ENCODE peak calls at places on chromosome 13, in four cellular contexts. X is HepG2, U is K562, P is HEK293T. J is an unnamed sample.

GRCh38 chr13:64675256-64675892 is 2554.8 kb downstream of the PCDH9 start:
- DNase-seq in X (peak), P (no peak), U (no peak), J (no peak)

GRCh38 chr13:93080166-93080565 is 146.4 kb upstream of the GPC6 start:
- DNase-seq in X (no peak), P (no peak), U (no peak), J (no peak)

GRCh38 chr13:77729502-77730221 is 32.2 kb downstream of the SLAIN1 start:
- DNase-seq in X (no peak), U (no peak), P (no peak), J (no peak)

GRCh38 chr13:72889496-72889895 is 107.6 kb downstream of the PIBF1 start:
- DNase-seq in U (no peak), P (no peak), X (no peak), J (no peak)

GRCh38 chr13:38951525-38952313 is 38.9 kb downstream of the STOML3 start:
- DNase-seq in X (no peak), U (no peak), P (no peak), J (no peak)

GRCh38 chr13:92313382-92313781 is 913.2 kb upstream of the GPC6 start:
- DNase-seq in P (no peak), U (no peak), X (no peak), J (no peak)

GRCh38 chr13:65653548-65654078 is 1576.5 kb downstream of the PCDH9 start:
- DNase-seq in P (peak), X (no peak), U (no peak), J (no peak)

GRCh38 chr13:113437408-113438010 is 15.8 kb downstream of the ADPRHL1 start:
- DNase-seq in P (no peak), X (peak), U (no peak), J (no peak)

GRCh38 chr13:39777021-39777420 is 121.6 kb downstream of the COG6 start:
- DNase-seq in X (no peak), U (no peak), P (no peak), J (no peak)

GRCh38 chr13:60691268-60691667 is 294.2 kb downstream of the TDRD3 start:
- DNase-seq in U (no peak), P (no peak), X (no peak), J (no peak)

GRCh38 chr13:21625366-21625765 is 21.4 kb upstream of the MICU2 start:
- DNase-seq in X (peak), P (peak), U (no peak), J (no peak)

GRCh38 chr13:35784286-35784951 is 307.9 kb upstream of the MAB21L1 start:
- DNase-seq in U (no peak), X (peak), P (no peak), J (no peak)

GRCh38 chr13:32538234-32538620 is 368 bp downstream of the N4BP2L2 start:
- DNase-seq in U (peak), P (peak), X (peak), J (peak)

GRCh38 chr13:113654591-113655357 is 3.2 kb downstream of the ATP4B start:
- DNase-seq in X (no peak), U (no peak), P (no peak), J (peak)

GRCh38 chr13:25574437-25575426 is 203.0 kb downstream of the ATP8A2 start:
- DNase-seq in P (peak), U (peak), X (peak), J (peak)

GRCh38 chr13:39038569-39038898 is 278 bp downstream of the NHLRC3 start:
- DNase-seq in P (no peak), U (no peak), X (peak), J (no peak)

GRCh38 chr13:32986552-32986951 is 29.7 kb upstream of the KL start:
- DNase-seq in X (no peak), U (no peak), P (no peak), J (no peak)

GRCh38 chr13:22278336-22278929 is 607.6 kb downstream of the FGF9 start:
- DNase-seq in X (peak), U (no peak), P (no peak), J (peak)

GRCh38 chr13:27211271-27211670 is 39.7 kb upstream of the USP12 start:
- DNase-seq in P (no peak), X (no peak), U (no peak), J (no peak)
- TF ChIP-seq ELF4 in P (no peak), X (no peak), U (no peak), J (no peak)

DNA sequence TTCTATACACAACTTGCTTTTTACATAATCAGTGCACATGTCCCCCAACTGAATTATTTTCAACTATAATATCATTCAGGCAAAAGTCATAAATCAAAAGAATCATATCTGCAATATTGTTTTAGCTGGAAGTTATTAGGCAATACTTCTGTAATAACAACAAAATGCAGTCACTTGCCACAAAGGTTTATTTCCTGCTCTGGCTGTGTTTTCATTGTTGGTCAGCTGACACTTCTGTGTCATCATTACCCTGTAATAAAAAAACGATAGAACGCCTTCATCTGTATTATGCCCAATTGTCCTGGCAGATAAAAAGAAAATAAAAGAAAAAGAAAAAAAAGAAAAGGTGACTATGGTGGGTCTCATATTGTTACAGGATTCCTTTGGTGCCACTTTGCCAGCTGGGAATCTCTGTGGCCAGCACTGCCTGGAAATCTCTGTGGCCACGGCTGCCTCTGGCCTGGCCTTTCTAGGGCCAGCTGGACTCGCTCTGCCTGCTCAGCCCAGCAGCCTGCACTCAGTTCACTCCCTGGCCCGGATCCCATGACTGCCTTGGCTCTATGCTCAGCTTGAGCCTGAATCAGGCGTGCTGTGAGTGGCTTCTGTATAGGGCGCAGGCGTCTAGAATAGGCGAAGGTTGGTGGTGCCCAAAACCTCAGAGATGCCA is 1227.3 kb downstream of the SLITRK1 start:
- DNase-seq in P (no peak), U (no peak), X (no peak), J (no peak)
- TF ChIP-seq ELF4 in P (no peak), U (no peak), X (no peak), J (no peak)

GRCh38 chr13:108034909-108035308 is 180.4 kb downstream of the LIG4 start:
- DNase-seq in P (no peak), U (no peak), X (no peak), J (no peak)
- TF ChIP-seq ELF4 in P (no peak), U (no peak), X (no peak), J (no peak)

GRCh38 chr13:87355451-87355850 is 315.7 kb upstream of the SLITRK5 start:
- DNase-seq in P (no peak), U (no peak), X (no peak), J (no peak)
- TF ChIP-seq ELF4 in P (no peak), U (no peak), X (no peak), J (no peak)

J was measured in WTC11.